ENCODE peak calls at places on chromosomes 11 and 22, in seven cellular contexts. L is heart left ventricle, E is right lobe of liver, Y is AG04450, B is fibroblast of the aortic adventitia, U is PC-9, C is cardiac fibroblast. K is an unnamed sample.

GRCh38 chr11:12433571-12434061 is 56.2 kb downstream of the PARVA start:
- DNase-seq in L (no peak), E (no peak), Y (peak), B (peak), U (no peak), C (peak), K (peak)

GRCh38 chr11:133833101-133833898 is 12.0 kb downstream of the SPATA19 start:
- DNase-seq in L (no peak), E (no peak), Y (no peak), B (no peak), U (no peak), C (no peak), K (no peak)

GRCh38 chr11:110184974-110185597 is 91.9 kb downstream of the ZC3H12C start:
- DNase-seq in L (no peak), E (no peak), Y (no peak), B (peak), U (peak), C (peak), K (peak)

GRCh38 chr11:100576044-100577021 is 110.8 kb upstream of the ARHGAP42 start:
- DNase-seq in L (no peak), E (no peak), Y (no peak), B (peak), U (peak), C (peak), K (peak)

GRCh38 chr22:47371263-47372090 is 609.0 kb downstream of the TBC1D22A start:
- DNase-seq in L (no peak), E (no peak), Y (no peak), B (no peak), U (no peak), C (no peak), K (no peak)

GRCh38 chr11:10456519-10456918 is 1.5 kb downstream of the AMPD3 start:
- DNase-seq in L (no peak), E (no peak), Y (no peak), B (peak), U (no peak), C (no peak), K (no peak)

GRCh38 chr22:20552913-20553401 is 45.5 kb downstream of the MED15 start:
- DNase-seq in L (peak), E (no peak), Y (no peak), B (peak), U (no peak), C (peak), K (no peak)

GRCh38 chr11:7905549-7905948 is 25.5 kb downstream of the OR10A6 start:
- DNase-seq in L (no peak), E (no peak), Y (no peak), B (no peak), U (no peak), C (no peak), K (no peak)

GRCh38 chr22:20641919-20642579 is 131.9 kb upstream of the SERPIND1 start:
- DNase-seq in L (no peak), E (no peak), Y (no peak), B (no peak), U (no peak), C (no peak), K (no peak)

GRCh38 chr22:42908082-42908746 is 51.1 kb upstream of the ARFGAP3 start:
- DNase-seq in L (no peak), E (no peak), Y (no peak), B (no peak), U (no peak), C (no peak), K (no peak)

GRCh38 chr11:102036757-102037156 is 10.5 kb upstream of the CFAP300 start:
- DNase-seq in L (no peak), E (no peak), Y (no peak), B (no peak), U (no peak), C (no peak), K (no peak)

GRCh38 chr11:93832780-93833179 is 17.6 kb downstream of the VSTM5 start:
- DNase-seq in L (no peak), E (no peak), Y (no peak), B (no peak), U (no peak), C (no peak), K (no peak)

GRCh38 chr22:45934659-45935341 is 42.2 kb downstream of the WNT7B start:
- DNase-seq in L (no peak), E (no peak), Y (peak), B (peak), U (peak), C (peak), K (peak)

GRCh38 chr22:37416806-37417205 is 10.5 kb downstream of the ELFN2 start:
- DNase-seq in L (no peak), E (no peak), Y (no peak), B (no peak), U (no peak), C (no peak), K (no peak)

GRCh38 chr22:38482662-38483308 is 14.9 kb downstream of the KDELR3 start:
- DNase-seq in L (no peak), E (no peak), Y (no peak), B (no peak), U (peak), C (no peak), K (no peak)

GRCh38 chr11:114208371-114208770 is 87.8 kb upstream of the NNMT start:
- DNase-seq in L (no peak), E (no peak), Y (no peak), B (no peak), U (no peak), C (no peak), K (no peak)

GRCh38 chr22:46054091-46054877 is 77.3 kb upstream of the WNT7B start:
- DNase-seq in L (peak), E (peak), Y (no peak), B (peak), U (no peak), C (peak), K (peak)

GRCh38 chr11:68324695-68325094 is 12.3 kb downstream of the LRP5 start:
- DNase-seq in L (no peak), E (no peak), Y (no peak), B (no peak), U (no peak), C (no peak), K (no peak)

GRCh38 chr11:68324241-68324640 is 11.8 kb downstream of the LRP5 start:
- DNase-seq in L (no peak), E (no peak), Y (no peak), B (no peak), U (no peak), C (no peak), K (no peak)

GRCh38 chr11:68326334-68327215 is 14.2 kb downstream of the LRP5 start:
- DNase-seq in L (no peak), E (peak), Y (no peak), B (no peak), U (no peak), C (no peak), K (no peak)

GRCh38 chr11:68325894-68326220 is 13.5 kb downstream of the LRP5 start:
- DNase-seq in L (no peak), E (no peak), Y (no peak), B (no peak), U (no peak), C (no peak), K (no peak)

DNA sequence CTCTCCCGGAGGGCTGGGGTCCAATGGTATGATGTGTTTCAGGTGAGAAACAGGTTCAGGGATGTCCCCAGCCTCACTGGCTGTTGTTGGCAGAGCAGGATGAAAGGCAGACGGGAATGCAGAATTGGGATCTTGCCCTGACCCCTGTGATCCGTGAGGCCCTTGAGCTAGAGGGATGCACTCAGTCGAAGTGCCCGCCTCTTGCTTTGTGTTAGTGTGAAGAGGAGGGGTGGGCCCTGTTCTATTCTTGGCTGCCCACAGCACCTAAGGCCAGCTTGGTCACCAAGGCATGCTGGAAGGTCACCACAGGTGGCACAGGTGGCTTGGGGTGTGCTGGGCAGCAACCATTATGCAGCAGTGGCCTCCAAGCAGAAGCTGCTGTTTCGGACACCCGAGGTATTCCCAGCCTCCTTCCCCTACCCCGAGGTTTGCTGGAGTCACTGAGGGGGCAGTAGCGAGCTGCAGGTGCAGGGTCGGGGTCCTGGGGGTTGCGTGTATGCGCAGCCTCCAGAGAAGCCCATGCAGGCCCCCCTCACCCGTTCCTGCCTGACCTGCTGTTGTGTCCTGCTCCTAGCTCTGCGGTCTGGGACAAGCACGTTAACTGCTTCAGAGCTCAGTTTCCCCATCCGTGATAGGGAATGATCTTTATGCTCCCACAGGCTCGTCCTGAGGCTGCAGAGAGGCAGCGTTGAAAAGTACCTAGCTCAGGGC is 12.9 kb downstream of the LRP5 start:
- DNase-seq in L (no peak), E (no peak), Y (no peak), B (no peak), U (no peak), C (no peak), K (no peak)
- TF ChIP-seq CTCF in L (no peak), E (no peak), Y (no peak), B (no peak), U (no peak), C (no peak), K (no peak)

DNA sequence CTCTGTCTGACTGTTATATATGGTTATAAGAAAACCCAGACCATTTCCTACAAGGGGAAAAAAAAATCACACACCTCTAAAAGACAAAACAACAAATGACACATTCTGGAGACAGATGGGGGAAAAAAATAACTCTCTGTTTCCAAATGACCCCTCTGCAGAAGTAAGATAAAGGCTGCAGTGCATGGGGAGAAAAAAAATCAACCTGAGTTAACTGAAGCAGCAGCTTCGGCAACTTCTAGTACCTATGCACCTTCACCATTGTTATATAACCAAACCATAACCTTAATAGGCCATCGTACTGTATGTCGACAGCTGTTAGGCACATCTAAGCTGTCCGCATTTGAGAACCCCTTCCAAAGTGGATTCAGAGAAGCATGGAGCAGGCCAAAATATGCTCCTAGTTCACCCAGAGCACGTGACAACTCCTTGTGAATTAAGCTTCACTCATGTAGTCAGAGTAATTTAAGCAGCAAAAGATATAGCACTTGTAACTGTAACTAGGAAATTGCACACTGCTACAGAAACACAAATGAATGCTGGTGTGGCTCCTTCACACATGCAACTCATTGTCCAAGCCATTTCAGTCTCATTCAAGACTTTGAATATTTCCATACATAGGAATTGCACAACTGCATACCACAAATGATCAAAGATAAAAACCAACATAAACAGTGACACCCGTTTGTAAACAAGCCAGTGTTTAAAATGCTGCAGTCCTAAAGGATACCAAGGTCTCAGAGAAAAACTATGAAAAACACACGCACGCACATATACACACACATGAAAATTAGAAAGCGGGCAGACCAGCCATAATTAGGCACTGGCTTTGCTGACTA is 2.7 kb downstream of the SIK3 start:
- DNase-seq in L (no peak), E (no peak), Y (no peak), B (peak), U (peak), C (peak), K (peak)
- H3K4me3 ChIP-seq in L (peak), E (peak), Y (peak), B (peak), U (peak), C (no peak), K (peak)

GRCh38 chr11:119157088-119157487 is 8.2 kb downstream of the ABCG4 start:
- DNase-seq in L (no peak), E (no peak), Y (no peak), B (no peak), U (peak), C (no peak), K (no peak)

GRCh38 chr11:119158467-119158866 is 9.6 kb downstream of the ABCG4 start:
- DNase-seq in L (no peak), E (no peak), Y (no peak), B (no peak), U (no peak), C (no peak), K (no peak)

GRCh38 chr11:119156496-119156895 is 7.6 kb downstream of the ABCG4 start:
- DNase-seq in L (no peak), E (no peak), Y (no peak), B (no peak), U (no peak), C (no peak), K (no peak)

GRCh38 chr11:119154178-119154577 is 5.3 kb downstream of the ABCG4 start:
- DNase-seq in L (no peak), E (no peak), Y (no peak), B (no peak), U (no peak), C (no peak), K (no peak)

GRCh38 chr11:119155733-119156492 is 7.1 kb downstream of the ABCG4 start:
- DNase-seq in L (no peak), E (no peak), Y (no peak), B (no peak), U (no peak), C (no peak), K (no peak)
- TF ChIP-seq CTCF in L (no peak), E (peak), Y (peak), B (peak), U (peak), C (no peak), K (peak)

GRCh38 chr11:67421421-67422031 is 6.0 kb downstream of the CARNS1 start:
- DNase-seq in L (no peak), E (no peak), Y (no peak), B (no peak), U (no peak), C (no peak), K (no peak)
- H3K4me3 ChIP-seq in L (peak), E (no peak), Y (peak), B (peak), U (peak), C (peak), K (peak)

DNA sequence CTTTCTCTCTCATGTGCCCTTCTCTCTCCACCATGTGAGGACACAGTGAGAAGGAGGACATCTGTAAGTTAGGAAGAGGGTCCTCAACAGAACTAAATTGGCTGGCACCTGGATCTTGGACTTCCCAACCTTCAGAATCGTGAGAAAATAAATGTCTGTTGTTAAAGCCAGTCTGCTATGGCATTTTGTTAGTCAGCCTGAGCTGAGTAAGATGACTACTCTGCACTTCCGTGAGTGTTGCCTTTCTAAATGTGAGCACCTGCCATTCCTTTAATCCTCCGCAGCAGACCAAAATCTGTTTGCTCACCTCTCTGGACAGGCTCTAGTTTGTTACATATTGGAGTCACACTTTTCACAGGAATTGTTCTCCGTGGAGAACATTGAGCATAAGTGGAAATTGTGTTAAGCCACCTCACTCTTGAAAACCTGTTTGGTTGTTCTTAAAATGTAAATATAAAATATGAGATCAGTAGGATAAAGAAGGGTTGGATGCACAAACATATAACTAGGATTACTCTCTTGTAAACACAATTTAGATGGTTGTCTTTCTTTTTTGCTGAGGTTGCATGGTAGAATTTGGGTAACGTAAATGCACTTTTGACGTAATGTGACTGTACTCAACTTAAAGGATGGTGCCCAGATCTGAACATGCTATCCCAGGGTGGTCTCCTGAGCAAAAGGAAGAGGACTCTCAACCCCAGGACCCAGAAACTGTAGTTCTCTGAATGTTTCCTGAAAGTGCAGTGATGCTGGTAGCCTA is 65.9 kb downstream of the SNX19 start:
- DNase-seq in L (no peak), E (no peak), Y (no peak), B (no peak), U (no peak), C (no peak), K (no peak)
- TF ChIP-seq CTCF in L (no peak), E (no peak), Y (no peak), B (no peak), U (no peak), C (no peak), K (no peak)

GRCh38 chr11:65586247-65586630 is 9.4 kb downstream of the KCNK7 start:
- DNase-seq in L (no peak), E (no peak), Y (no peak), B (no peak), U (no peak), C (no peak), K (no peak)
- H3K4me3 ChIP-seq in L (no peak), E (no peak), Y (no peak), B (no peak), U (no peak), C (no peak), K (no peak)

GRCh38 chr11:36126703-36127102 is 162.5 kb downstream of the COMMD9 start:
- DNase-seq in L (no peak), E (no peak), Y (no peak), B (no peak), U (no peak), C (no peak), K (no peak)
- TF ChIP-seq CTCF in L (no peak), E (no peak), Y (no peak), B (no peak), U (no peak), C (no peak), K (no peak)

DNA sequence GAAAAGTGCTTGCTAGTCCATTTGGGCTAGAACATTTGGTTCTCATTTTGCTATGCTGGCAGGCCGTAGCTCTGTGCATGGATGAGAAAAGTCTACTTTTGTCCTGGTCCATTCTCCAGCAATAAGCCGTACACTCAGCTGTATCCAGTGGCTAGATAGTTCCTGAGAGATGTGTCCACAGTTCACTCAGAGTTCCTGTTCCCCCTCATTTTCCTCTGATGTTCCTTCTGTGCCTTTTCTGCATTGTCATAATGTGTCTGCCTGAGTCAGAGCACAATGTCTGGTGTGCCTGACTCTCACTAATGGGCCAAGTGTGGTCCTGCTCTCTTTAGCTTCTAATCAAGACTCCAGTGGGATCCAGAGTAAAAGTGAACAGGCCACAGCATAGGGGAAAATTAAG is 215.7 kb upstream of the CTSC start:
- DNase-seq in L (no peak), E (no peak), Y (no peak), B (peak), U (no peak), C (no peak), K (peak)
- H3K4me3 ChIP-seq in L (no peak), E (no peak), Y (no peak), B (no peak), U (no peak), C (no peak), K (no peak)

GRCh38 chr11:120545813-120546212 is 34.3 kb downstream of the GRIK4 start:
- DNase-seq in L (no peak), E (no peak), Y (no peak), B (no peak), U (no peak), C (no peak), K (no peak)

GRCh38 chr11:120547301-120547700 is 35.8 kb downstream of the GRIK4 start:
- DNase-seq in L (no peak), E (no peak), Y (no peak), B (no peak), U (no peak), C (peak), K (peak)

GRCh38 chr11:120548682-120549209 is 37.2 kb downstream of the GRIK4 start:
- DNase-seq in L (no peak), E (no peak), Y (no peak), B (no peak), U (no peak), C (no peak), K (no peak)

GRCh38 chr11:120547871-120548681 is 36.5 kb downstream of the GRIK4 start:
- DNase-seq in L (peak), E (peak), Y (peak), B (peak), U (peak), C (peak), K (peak)

GRCh38 chr11:120546312-120547205 is 35.0 kb downstream of the GRIK4 start:
- DNase-seq in L (no peak), E (no peak), Y (peak), B (peak), U (peak), C (peak), K (peak)
- TF ChIP-seq CTCF in L (no peak), E (no peak), Y (no peak), B (no peak), U (no peak), C (no peak), K (no peak)